ENCODE peak calls at places on chromosomes 16 and 17, in eight cellular contexts. A is H1; G is uterus; I is CD8-positive, alpha-beta T cell; F is kidney epithelial cell; N is upper lobe of right lung; Z is nephron progenitor cell; C is WTC11. K is an unnamed sample.

GRCh38 chr17:20173091-20173490 is 163.9 kb downstream of the SPECC1 start:
- DNase-seq in A (no peak), G (no peak), I (no peak), F (no peak), N (no peak), Z (no peak), C (no peak), K (no peak)

GRCh38 chr17:57537524-57538410 is 207.3 kb downstream of the CCDC182 start:
- DNase-seq in A (no peak), G (no peak), I (no peak), F (no peak), N (no peak), Z (no peak), C (no peak), K (no peak)

GRCh38 chr16:81695431-81695890 is 83.6 kb upstream of the PLCG2 start:
- DNase-seq in A (no peak), G (no peak), I (no peak), F (no peak), N (no peak), Z (no peak), C (no peak), K (no peak)

GRCh38 chr17:58319181-58320162 is 9.1 kb downstream of the TSPOAP1 start:
- DNase-seq in A (no peak), G (no peak), I (peak), F (no peak), N (peak), Z (no peak), C (peak), K (no peak)

GRCh38 chr17:40883031-40883430 is 2.0 kb downstream of the KRT20 start:
- DNase-seq in A (no peak), G (no peak), I (no peak), F (no peak), N (no peak), Z (no peak), C (no peak), K (no peak)

GRCh38 chr16:53083123-53083522 is 28.3 kb downstream of the CHD9 start:
- DNase-seq in A (no peak), G (no peak), I (no peak), F (no peak), N (no peak), Z (no peak), C (no peak), K (no peak)

GRCh38 chr17:7221281-7222092 is 1.7 kb downstream of the ACADVL start:
- DNase-seq in A (no peak), G (no peak), I (no peak), F (no peak), N (no peak), Z (no peak), C (no peak), K (no peak)

GRCh38 chr16:7246578-7246977 is 86.1 kb upstream of the RBFOX1 start:
- DNase-seq in A (no peak), G (no peak), I (no peak), F (no peak), N (no peak), Z (peak), C (no peak), K (peak)

GRCh38 chr16:2827831-2828520 is 2.1 kb upstream of the ZG16B start:
- DNase-seq in A (no peak), G (no peak), I (no peak), F (no peak), N (peak), Z (peak), C (no peak), K (no peak)

GRCh38 chr17:31448467-31449077 is 57.1 kb downstream of the RAB11FIP4 start:
- DNase-seq in A (no peak), G (no peak), I (no peak), F (no peak), N (no peak), Z (no peak), C (no peak), K (no peak)

GRCh38 chr17:1673041-1673790 is 11.5 kb downstream of the PRPF8 start:
- DNase-seq in A (no peak), G (no peak), I (peak), F (no peak), N (no peak), Z (no peak), C (no peak), K (no peak)

GRCh38 chr16:22327446-22327775 is 30.2 kb downstream of the POLR3E start:
- DNase-seq in A (no peak), G (no peak), I (no peak), F (no peak), N (peak), Z (no peak), C (no peak), K (no peak)

GRCh38 chr17:66426397-66427033 is 124.1 kb downstream of the PRKCA start:
- DNase-seq in A (no peak), G (no peak), I (peak), F (no peak), N (no peak), Z (no peak), C (no peak), K (no peak)

GRCh38 chr16:81189100-81189664 is 49.3 kb upstream of the BCO1 start:
- DNase-seq in A (no peak), G (peak), I (no peak), F (no peak), N (peak), Z (no peak), C (no peak), K (no peak)

GRCh38 chr17:66301418-66301863 is 972 bp upstream of the PRKCA start:
- DNase-seq in A (no peak), G (no peak), I (no peak), F (no peak), N (no peak), Z (no peak), C (no peak), K (no peak)

GRCh38 chr17:58577696-58578095 is 63.3 kb upstream of the MTMR4 start:
- DNase-seq in A (no peak), G (peak), I (peak), F (no peak), N (peak), Z (peak), C (peak), K (peak)

GRCh38 chr17:81426676-81427445 is 31.6 kb downstream of the BAHCC1 start:
- DNase-seq in A (no peak), G (no peak), I (no peak), F (no peak), N (no peak), Z (no peak), C (no peak), K (no peak)

GRCh38 chr16:22813223-22813945 is 578 bp upstream of the HS3ST2 start:
- DNase-seq in A (peak), G (no peak), I (no peak), F (no peak), N (peak), Z (peak), C (peak), K (peak)

GRCh38 chr17:4956493-4957061 is 5.7 kb downstream of the ENO3 start:
- DNase-seq in A (no peak), G (no peak), I (peak), F (no peak), N (peak), Z (no peak), C (peak), K (no peak)

GRCh38 chr16:14205666-14206065 is 134.5 kb downstream of the MRTFB start:
- DNase-seq in A (no peak), G (no peak), I (no peak), F (no peak), N (no peak), Z (no peak), C (no peak), K (no peak)

GRCh38 chr17:57604771-57605733 is 140.0 kb downstream of the CCDC182 start:
- DNase-seq in A (no peak), G (peak), I (peak), F (no peak), N (peak), Z (peak), C (no peak), K (no peak)

GRCh38 chr17:75889454-75889853 is 7.3 kb downstream of the TRIM65 start:
- DNase-seq in A (no peak), G (no peak), I (no peak), F (no peak), N (no peak), Z (no peak), C (no peak), K (no peak)

GRCh38 chr17:19743101-19744100 is 4.7 kb downstream of the ALDH3A1 start:
- DNase-seq in A (no peak), G (no peak), I (no peak), F (no peak), N (peak), Z (no peak), C (no peak), K (no peak)

GRCh38 chr17:73550561-73550960 is 93.7 kb downstream of the SDK2 start:
- DNase-seq in A (no peak), G (no peak), I (no peak), F (no peak), N (no peak), Z (no peak), C (no peak), K (no peak)

GRCh38 chr17:16991349-16992009 is 19.6 kb upstream of the TNFRSF13B start:
- DNase-seq in A (peak), G (peak), I (peak), F (no peak), N (peak), Z (peak), C (peak), K (peak)

GRCh38 chr16:89600956-89601355 is 12.5 kb upstream of the DPEP1 start:
- DNase-seq in A (no peak), G (no peak), I (no peak), F (no peak), N (no peak), Z (no peak), C (no peak), K (no peak)

GRCh38 chr17:71878271-71878670 is 242.5 kb upstream of the SOX9 start:
- DNase-seq in A (no peak), G (no peak), I (no peak), F (no peak), N (no peak), Z (no peak), C (no peak), K (no peak)

GRCh38 chr16:85851034-85851780 is 47.8 kb upstream of the IRF8 start:
- DNase-seq in A (no peak), G (no peak), I (no peak), F (no peak), N (no peak), Z (no peak), C (no peak), K (no peak)

GRCh38 chr17:18948476-18949006 is 3.4 kb upstream of the SLC5A10 start:
- DNase-seq in A (no peak), G (no peak), I (no peak), F (no peak), N (peak), Z (no peak), C (no peak), K (no peak)

GRCh38 chr17:11598274-11599221 is at the start of gene DNAH9:
- DNase-seq in A (peak), G (peak), I (no peak), F (peak), N (peak), Z (peak), C (peak), K (peak)

GRCh38 chr17:10197721-10198508 is 491 bp downstream of the GAS7 start:
- DNase-seq in A (no peak), G (no peak), I (peak), F (no peak), N (peak), Z (peak), C (peak), K (peak)

GRCh38 chr17:54795046-54795445 is 105.6 kb upstream of the TOM1L1 start:
- DNase-seq in A (no peak), G (no peak), I (no peak), F (no peak), N (no peak), Z (no peak), C (no peak), K (no peak)

GRCh38 chr16:67805718-67806427 is 487 bp downstream of the RANBP10 start:
- DNase-seq in A (no peak), G (no peak), I (no peak), F (no peak), N (peak), Z (no peak), C (no peak), K (no peak)

GRCh38 chr16:67804853-67805542 is 1.4 kb downstream of the RANBP10 start:
- DNase-seq in A (no peak), G (no peak), I (no peak), F (no peak), N (no peak), Z (no peak), C (no peak), K (no peak)

GRCh38 chr16:67806428-67807147 is at the start of the genes RANBP10 and TSNAXIP1:
- DNase-seq in A (peak), G (peak), I (peak), F (peak), N (peak), Z (peak), C (peak), K (peak)

GRCh38 chr16:67803894-67804293 is 2.5 kb downstream of the RANBP10 start:
- DNase-seq in A (no peak), G (no peak), I (no peak), F (no peak), N (no peak), Z (no peak), C (no peak), K (no peak)

GRCh38 chr16:67807148-67807682 is 526 bp downstream of the TSNAXIP1 start:
- DNase-seq in A (no peak), G (no peak), I (no peak), F (no peak), N (no peak), Z (no peak), C (no peak), K (no peak)
- TF ChIP-seq CTCF in A (no peak), G (no peak), I (no peak), F (peak), N (no peak), Z (no peak), C (no peak), K (no peak)

DNA sequence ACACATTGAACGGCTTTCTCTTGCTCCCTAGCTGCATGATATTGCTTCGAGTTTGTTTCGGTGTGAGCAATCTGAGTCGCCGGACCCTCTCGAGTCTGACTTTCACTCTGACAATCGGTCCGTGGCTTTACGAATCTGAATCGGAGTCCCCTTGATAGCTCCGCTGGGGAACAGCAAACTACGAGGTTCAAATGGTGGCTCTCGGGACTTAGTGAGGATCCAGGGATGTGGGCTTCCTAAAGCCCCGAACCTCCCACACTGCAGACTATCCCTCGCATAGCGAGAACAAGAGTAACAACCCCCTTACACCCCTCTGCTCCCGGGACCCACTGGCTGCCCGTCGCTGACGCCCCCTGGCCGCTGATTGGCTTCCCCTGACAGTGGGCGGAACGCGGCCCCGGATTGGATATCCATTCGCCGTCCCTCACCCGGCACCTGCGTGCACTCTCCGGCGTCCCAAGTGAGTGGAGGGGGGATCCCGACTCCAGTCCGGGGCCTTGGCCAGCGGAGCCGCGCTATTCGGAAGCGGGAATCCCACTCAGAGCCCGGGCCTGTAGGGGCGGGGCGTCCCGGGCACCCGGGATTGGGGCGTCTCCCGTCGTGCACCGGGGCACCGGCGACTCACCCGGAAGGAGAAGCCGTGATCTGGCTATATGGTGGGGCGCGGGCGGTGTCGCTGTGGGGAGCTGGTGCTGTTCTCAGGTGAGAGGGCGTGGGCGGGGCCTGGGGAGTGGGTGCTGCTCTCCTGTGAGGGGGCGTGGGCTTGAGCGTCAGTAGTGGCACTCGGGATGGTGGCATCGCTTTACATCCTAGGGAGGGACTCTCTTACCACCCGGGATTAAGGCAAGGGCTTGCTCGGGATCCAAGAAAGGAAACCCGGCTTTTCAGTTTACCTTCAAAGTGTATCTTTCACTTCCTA is at the start of gene SNX11:
- DNase-seq in A (peak), G (peak), I (peak), F (peak), N (peak), Z (peak), C (peak), K (peak)
- TF ChIP-seq CTCF in A (no peak), G (peak), I (no peak), F (no peak), N (no peak), Z (no peak), C (no peak), K (no peak)

DNA sequence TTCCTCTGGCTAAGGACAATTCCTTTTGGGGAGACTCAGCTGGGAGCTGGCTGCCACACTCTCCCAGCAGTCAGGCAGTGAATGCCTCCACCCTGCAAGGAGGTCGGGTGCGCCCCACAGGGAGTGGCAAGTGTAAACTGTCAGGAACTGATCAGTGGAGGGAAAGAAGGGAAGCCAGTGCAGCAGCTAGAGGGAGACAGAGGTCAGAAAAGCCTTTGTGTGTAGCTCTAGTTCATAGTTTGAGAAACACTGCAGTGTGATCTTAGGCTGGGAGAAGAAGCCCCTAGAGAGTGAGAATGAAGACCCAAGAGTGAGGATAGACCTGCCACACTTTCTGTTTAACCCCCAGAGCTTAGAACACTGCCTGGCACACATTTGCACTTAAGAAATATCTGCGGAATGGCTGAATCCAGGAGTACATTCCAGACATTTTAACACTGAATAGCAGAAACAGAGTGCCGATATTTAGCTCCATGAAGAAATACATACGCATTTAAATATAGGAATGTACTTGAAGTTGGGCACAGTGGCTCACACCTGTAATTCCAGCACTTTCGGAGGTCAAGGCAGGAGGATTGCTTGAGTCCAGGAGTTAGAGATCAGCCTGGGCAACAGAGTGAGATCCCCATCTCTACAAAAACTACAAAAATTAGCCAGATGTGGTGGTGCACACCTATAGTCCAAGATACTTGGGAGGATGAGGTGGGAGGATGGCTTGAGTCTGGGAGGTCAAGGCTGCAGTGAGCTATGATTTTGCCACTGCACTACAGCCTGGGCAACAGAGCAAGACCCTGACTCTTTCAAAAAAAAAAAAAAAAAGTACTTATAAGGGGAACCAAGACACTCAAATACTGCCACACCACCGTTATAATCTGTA is 11.1 kb upstream of the SLC5A11 start:
- DNase-seq in A (no peak), G (no peak), I (no peak), F (no peak), N (no peak), Z (no peak), C (peak), K (no peak)
- TF ChIP-seq CTCF in A (peak), G (no peak), I (no peak), F (peak), N (peak), Z (peak), C (no peak), K (peak)

GRCh38 chr16:87233928-87234327 is 83.3 kb downstream of the C16orf95 start:
- DNase-seq in A (no peak), G (no peak), I (no peak), F (no peak), N (no peak), Z (no peak), C (peak), K (no peak)
- TF ChIP-seq CTCF in A (peak), G (no peak), I (no peak), F (peak), N (no peak), Z (peak), C (no peak), K (peak)

DNA sequence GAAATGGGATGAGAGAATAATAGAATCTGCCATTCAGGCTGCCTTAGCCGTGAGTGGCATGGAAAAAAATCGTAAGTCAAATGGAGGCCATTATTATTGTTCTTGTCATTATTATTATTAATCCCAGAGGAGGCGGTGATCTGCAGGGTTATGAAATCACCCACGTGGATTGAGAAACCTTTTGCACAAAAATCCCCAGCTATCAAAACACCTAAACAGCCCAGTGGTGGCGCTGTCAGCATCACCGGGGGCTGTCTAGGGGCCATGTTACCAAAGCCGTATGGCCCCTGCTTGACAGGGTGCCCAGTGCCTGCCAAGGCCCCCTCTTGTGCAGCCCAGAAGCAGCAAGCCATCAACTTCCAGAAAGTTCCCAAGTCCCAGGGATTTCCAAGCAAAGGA is 25.2 kb downstream of the CNGB1 start:
- DNase-seq in A (no peak), G (no peak), I (no peak), F (no peak), N (no peak), Z (no peak), C (no peak), K (no peak)
- TF ChIP-seq CTCF in A (peak), G (no peak), I (no peak), F (no peak), N (no peak), Z (no peak), C (peak), K (peak)

DNA sequence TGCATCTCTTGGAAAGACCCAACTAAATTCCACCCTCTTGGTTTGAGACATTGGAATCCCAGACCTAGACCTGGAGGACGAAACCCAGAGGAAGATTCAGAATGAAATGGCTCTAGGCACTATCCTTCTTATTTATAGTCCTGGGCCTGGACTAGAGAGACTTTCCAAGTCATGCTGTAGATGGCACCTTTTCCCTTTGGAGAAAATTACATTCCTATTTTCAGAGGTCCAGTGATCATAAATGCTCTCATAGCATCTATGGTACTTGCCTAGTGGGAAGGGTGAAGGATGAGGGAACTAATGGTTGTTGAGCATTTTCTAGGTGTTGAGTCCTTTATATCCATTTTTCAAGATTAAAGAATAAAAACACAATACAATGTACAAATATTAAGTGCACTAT is 37.1 kb downstream of the SPACA3 start:
- DNase-seq in A (no peak), G (no peak), I (no peak), F (no peak), N (no peak), Z (no peak), C (no peak), K (no peak)
- TF ChIP-seq CTCF in A (no peak), G (no peak), I (no peak), F (peak), N (no peak), Z (no peak), C (no peak), K (no peak)

DNA sequence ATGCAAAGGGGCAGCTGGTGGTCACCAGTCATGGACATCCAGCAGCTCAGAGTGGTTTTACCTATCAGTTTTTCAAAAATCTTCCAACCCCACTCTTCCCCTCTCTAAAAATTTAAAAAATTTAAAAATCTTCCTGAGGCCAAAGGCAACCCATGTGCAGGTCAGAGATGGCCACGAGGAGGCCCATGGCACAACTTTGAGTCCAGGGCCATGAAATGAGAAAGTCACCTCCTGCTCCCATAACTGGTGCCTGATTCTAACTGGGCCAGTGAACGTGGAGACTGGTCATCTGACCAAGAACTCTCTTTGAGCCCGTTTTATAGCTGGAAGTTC is 124.4 kb downstream of the XYLT1 start:
- DNase-seq in A (no peak), G (no peak), I (no peak), F (no peak), N (no peak), Z (no peak), C (no peak), K (no peak)
- TF ChIP-seq CTCF in A (no peak), G (no peak), I (no peak), F (no peak), N (no peak), Z (no peak), C (no peak), K (no peak)

K was measured in progenitor cell of endocrine pancreas.